ENCODE peak calls at places on chromosomes 13 and 19, in five cellular contexts. M is fibroblast of lung, O is adipocyte, Z is tibial nerve, I is Peyer's patch. K is an unnamed sample.

GRCh38 chr13:57629391-57629804 is 2.1 kb upstream of the PCDH17 start:
- DNase-seq in Z (no peak), O (peak; percentile 13), I (peak; percentile 30), M (no peak), K (peak; percentile 10)

GRCh38 chr19:3618144-3618810 is 8.3 kb downstream of the CACTIN start:
- DNase-seq in I (peak; percentile 79), Z (peak; percentile 60), O (peak; percentile 77), M (peak; percentile 23), K (peak; percentile 99)

GRCh38 chr13:95644611-95645052 is at the start of gene DZIP1:
- DNase-seq in Z (peak; percentile 47), O (peak; percentile 96), I (peak; percentile 57), M (peak; percentile 88), K (peak; percentile 97)

GRCh38 chr13:98129059-98129741 is 13.7 kb upstream of the FARP1 start:
- DNase-seq in O (peak; percentile 26), I (no peak), M (peak; percentile 55), Z (no peak), K (no peak)

GRCh38 chr19:14138576-14139265 is 2.3 kb upstream of the ASF1B start:
- DNase-seq in M (peak; percentile 61), O (peak; percentile 56), I (no peak), Z (no peak), K (peak; percentile 86)

GRCh38 chr19:8093740-8094139 is 41.2 kb downstream of the CCL25 start:
- DNase-seq in O (no peak), Z (no peak), M (no peak), I (no peak), K (no peak)

GRCh38 chr13:100517706-100518105 is 70.9 kb downstream of the GGACT start:
- DNase-seq in I (no peak), M (no peak), O (no peak), Z (no peak), K (no peak)

GRCh38 chr19:4609878-4610511 is 29.3 kb upstream of the TNFAIP8L1 start:
- DNase-seq in Z (no peak), I (no peak), O (no peak), M (no peak), K (peak; percentile 46)

GRCh38 chr19:50266896-50267295 is 62.3 kb downstream of the KCNC3 start:
- DNase-seq in O (no peak), M (no peak), I (peak; percentile 77), Z (no peak), K (peak; percentile 25)

GRCh38 chr13:45623516-45624090 is 8.1 kb upstream of the ERICH6B start:
- DNase-seq in Z (no peak), M (no peak), O (peak; percentile 59), I (no peak), K (peak; percentile 22)

GRCh38 chr13:99258210-99258860 is at the start of gene GPR18:
- DNase-seq in M (no peak), O (no peak), I (no peak), Z (no peak), K (no peak)

GRCh38 chr19:5997371-5997770 is 19.4 kb upstream of the RANBP3 start:
- DNase-seq in O (no peak), M (no peak), Z (no peak), I (no peak), K (peak; percentile 19)
- H3K36me3 ChIP-seq in O (peaks cover 39% of the 10 kb centered on the region), M (no peaks in the 10 kb centered on the region), Z (peaks cover 86% of the 10 kb centered on the region), I (no peaks in the 10 kb centered on the region), K (no peaks in the 10 kb centered on the region)

DNA sequence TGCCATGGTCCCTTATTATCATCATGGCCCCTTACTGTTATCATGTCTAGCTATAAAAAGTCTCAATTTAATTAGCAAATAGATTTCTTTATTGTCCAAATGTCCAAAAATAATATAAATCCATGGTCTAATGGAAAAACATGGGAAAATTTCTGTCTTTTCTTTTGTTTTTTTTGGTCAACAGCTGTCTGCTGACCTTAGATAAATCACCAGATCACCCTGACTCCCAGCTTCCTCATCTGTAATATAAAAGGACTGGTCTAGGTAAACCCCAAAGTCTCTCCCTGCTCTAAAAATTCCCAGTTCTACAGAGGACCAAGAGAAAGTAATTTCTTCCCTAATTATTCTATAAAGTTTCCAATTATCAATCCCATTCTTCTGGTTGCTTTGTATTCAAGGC is 30.7 kb upstream of the RCBTB2 start:
- DNase-seq in Z (no peak), O (no peak), I (no peak), M (no peak), K (no peak)
- H3K4me1 ChIP-seq in Z (no peaks in the 10 kb centered on the region), O (peaks cover 14% of the 10 kb centered on the region), I (no peaks in the 10 kb centered on the region), M (no peaks in the 10 kb centered on the region), K (peaks cover 21% of the 10 kb centered on the region)

GRCh38 chr13:110687736-110688135 is 18.2 kb downstream of the CARS2 start:
- DNase-seq in Z (no peak), O (no peak), M (no peak), I (no peak), K (no peak)

GRCh38 chr13:110683203-110683883 is 22.6 kb downstream of the CARS2 start:
- DNase-seq in O (peak; percentile 52), Z (no peak), M (no peak), I (no peak), K (peak; percentile 59)

GRCh38 chr13:110683921-110684320 is 22.0 kb downstream of the CARS2 start:
- DNase-seq in M (no peak), Z (no peak), I (no peak), O (no peak), K (no peak)

GRCh38 chr13:110684388-110685056 is 21.4 kb downstream of the CARS2 start:
- DNase-seq in I (no peak), O (no peak), M (no peak), Z (no peak), K (peak; percentile 30)

DNA sequence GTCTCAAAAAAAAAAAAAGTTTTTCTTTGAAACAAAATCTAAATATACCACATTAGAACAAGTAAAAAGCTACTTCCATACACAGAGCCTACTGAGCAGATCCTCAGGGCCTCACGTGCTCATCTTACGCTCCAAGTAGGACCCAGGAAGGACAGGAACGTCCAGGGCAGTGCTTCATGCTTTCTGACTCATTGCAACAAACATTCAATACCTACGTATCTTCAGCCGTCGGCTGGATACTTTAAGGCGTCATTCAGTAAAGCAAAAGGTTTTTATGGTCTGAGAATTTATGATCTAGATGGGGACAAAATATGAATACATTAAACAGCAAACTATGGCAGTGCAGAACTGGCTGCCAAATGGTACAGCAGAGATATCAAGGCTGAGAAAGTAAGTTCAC is 20.6 kb downstream of the CARS2 start:
- DNase-seq in I (no peak), Z (no peak), M (peak; percentile 39), O (peak; percentile 62), K (peak; percentile 58)
- H3K36me3 ChIP-seq in I (no peaks in the 10 kb centered on the region), Z (peaks cover 87% of the 10 kb centered on the region), M (peaks cover 14% of the 10 kb centered on the region), O (peaks cover 93% of the 10 kb centered on the region), K (peaks cover 82% of the 10 kb centered on the region)

GRCh38 chr19:51547397-51548212 is 16.1 kb upstream of the SIGLEC6 start:
- DNase-seq in O (no peak), I (peak; percentile 7), Z (no peak), M (no peak), K (peak; percentile 32)

GRCh38 chr19:51548213-51548651 is 16.8 kb upstream of the SIGLEC6 start:
- DNase-seq in Z (no peak), M (no peak), O (no peak), I (peak; percentile 34), K (no peak)

GRCh38 chr19:51548891-51549305 is 17.4 kb upstream of the SIGLEC6 start:
- DNase-seq in Z (no peak), I (peak; percentile 9), O (no peak), M (no peak), K (no peak)

GRCh38 chr19:51546107-51546649 is 14.7 kb upstream of the SIGLEC6 start:
- DNase-seq in M (no peak), O (no peak), I (no peak), Z (no peak), K (no peak)

GRCh38 chr19:51546650-51547396 is 15.4 kb upstream of the SIGLEC6 start:
- DNase-seq in I (no peak), O (no peak), Z (no peak), M (peak; percentile 32), K (peak; percentile 21)
- H3K4me1 ChIP-seq in I (no peaks in the 10 kb centered on the region), O (no peaks in the 10 kb centered on the region), Z (no peaks in the 10 kb centered on the region), M (no peaks in the 10 kb centered on the region), K (peaks cover 21% of the 10 kb centered on the region)

GRCh38 chr19:45789035-45789786 is 3.4 kb downstream of the DMWD start:
- DNase-seq in I (no peak), O (no peak), M (no peak), Z (no peak), K (peak; percentile 34)
- H3K36me3 ChIP-seq in I (no peaks in the 10 kb centered on the region), O (peaks cover 47% of the 10 kb centered on the region), M (peaks cover 34% of the 10 kb centered on the region), Z (peaks cover 64% of the 10 kb centered on the region), K (peaks cover 50% of the 10 kb centered on the region)

GRCh38 chr19:11021760-11022144 is 60.9 kb downstream of the SMARCA4 start:
- DNase-seq in I (no peak), O (no peak), Z (no peak), M (no peak), K (peak; percentile 58)
- H3K4me1 ChIP-seq in I (peaks cover 14% of the 10 kb centered on the region), O (peaks cover 44% of the 10 kb centered on the region), Z (no peaks in the 10 kb centered on the region), M (no peaks in the 10 kb centered on the region), K (peaks cover 50% of the 10 kb centered on the region)

GRCh38 chr19:10986301-10987127 is 25.7 kb downstream of the SMARCA4 start:
- DNase-seq in M (no peak), I (no peak), Z (no peak), O (no peak), K (peak; percentile 76)

GRCh38 chr19:10988380-10988779 is 27.6 kb downstream of the SMARCA4 start:
- DNase-seq in O (no peak), Z (no peak), I (no peak), M (no peak), K (no peak)

GRCh38 chr19:10988921-10989320 is 28.1 kb downstream of the SMARCA4 start:
- DNase-seq in O (no peak), I (no peak), M (no peak), Z (no peak), K (peak; percentile 62)

GRCh38 chr19:10985502-10985901 is 24.7 kb downstream of the SMARCA4 start:
- DNase-seq in M (no peak), Z (no peak), I (no peak), O (no peak), K (peak; percentile 43)

GRCh38 chr19:10987621-10988297 is 26.9 kb downstream of the SMARCA4 start:
- DNase-seq in M (no peak), I (no peak), O (no peak), Z (no peak), K (peak; percentile 67)
- H3K36me3 ChIP-seq in M (peaks cover 18% of the 10 kb centered on the region), I (no peaks in the 10 kb centered on the region), O (peaks cover 61% of the 10 kb centered on the region), Z (peaks cover 88% of the 10 kb centered on the region), K (peaks cover 51% of the 10 kb centered on the region)

DNA sequence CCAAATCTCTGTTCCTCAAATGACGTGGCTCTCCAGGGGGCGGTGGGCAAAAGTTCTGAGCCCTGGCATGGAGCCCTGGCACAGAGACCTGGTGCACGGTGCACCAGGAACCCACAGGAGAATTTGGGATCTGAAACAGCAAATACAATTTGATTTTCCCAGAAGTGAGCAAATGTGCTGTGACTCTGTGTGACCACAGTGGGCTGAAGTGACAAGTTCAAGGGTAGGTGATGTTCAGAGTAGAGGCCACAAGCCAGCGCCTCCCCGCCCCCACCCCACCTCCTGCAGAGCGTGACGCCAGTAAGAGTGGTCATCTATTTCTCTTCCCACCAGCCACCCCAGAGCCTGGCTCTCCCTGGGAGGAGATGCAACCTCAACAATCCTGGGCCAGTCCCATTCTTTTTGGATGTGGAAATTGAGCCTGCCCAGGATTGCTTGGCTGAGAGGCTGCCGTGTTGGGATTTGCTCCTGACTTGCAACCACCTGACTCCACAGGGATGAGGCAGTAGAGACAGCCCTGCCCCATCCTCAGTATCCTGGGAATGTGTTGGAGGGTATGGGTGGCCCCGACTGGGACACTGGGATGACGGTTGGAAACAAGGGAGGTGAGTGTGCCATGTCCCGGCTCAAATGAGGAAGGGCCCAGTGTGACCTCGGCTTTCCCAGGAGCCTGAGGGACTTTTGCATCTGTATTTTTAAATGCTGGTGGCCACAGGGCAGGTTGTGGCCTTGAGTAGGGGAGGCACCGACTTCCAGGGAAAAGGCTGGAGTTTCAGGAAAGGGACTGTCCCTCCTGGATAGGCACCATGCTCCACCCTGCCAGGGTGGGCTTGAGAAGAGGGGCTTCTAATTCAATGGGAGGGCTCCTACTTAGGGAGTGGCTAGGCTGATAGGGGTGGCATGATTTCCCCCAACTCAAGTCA is 11.0 kb upstream of the BCL3 start:
- DNase-seq in I (no peak), M (peak; percentile 84), Z (no peak), O (no peak), K (peak; percentile 54)
- H3K4me1 ChIP-seq in I (peaks cover 37% of the 10 kb centered on the region), M (peaks cover 3% of the 10 kb centered on the region), Z (no peaks in the 10 kb centered on the region), O (peaks cover 26% of the 10 kb centered on the region), K (peaks cover 50% of the 10 kb centered on the region)